ENCODE peak calls at places on chromosomes 2 and 18, in eight cellular contexts. X is hepatic stellate cell, R is neural crest cell, N is fibroblast of pulmonary artery, O is M059J, G is HT-29, U is NCI-H1417, J is amniotic stem cell. C is an unnamed sample.

GRCh38 chr18:13915973-13916372 is 637 bp upstream of the MC2R start:
- DNase-seq in X (no peak), R (no peak), U (no peak), G (no peak), N (peak), O (no peak), J (no peak), C (no peak)

GRCh38 chr2:234483568-234484251 is 13.2 kb downstream of the ARL4C start:
- DNase-seq in O (peak), X (no peak), G (peak), J (no peak), R (no peak), U (no peak), N (no peak), C (peak)

GRCh38 chr2:148021059-148021985 is at the start of gene MBD5:
- DNase-seq in G (peak), J (peak), X (peak), N (peak), O (peak), R (peak), U (peak), C (peak)

GRCh38 chr2:59462418-59463197 is 1090.8 kb downstream of the BCL11A start:
- DNase-seq in N (no peak), J (no peak), X (no peak), R (no peak), G (no peak), O (no peak), U (no peak), C (peak)

GRCh38 chr2:149393647-149394046 is 63.3 kb downstream of the LYPD6 start:
- DNase-seq in N (no peak), X (no peak), O (no peak), G (no peak), U (no peak), R (no peak), J (no peak), C (no peak)

GRCh38 chr2:127377262-127377661 is 10.5 kb downstream of the MAP3K2 start:
- DNase-seq in N (no peak), O (no peak), U (no peak), G (no peak), X (no peak), J (no peak), R (no peak), C (no peak)

GRCh38 chr2:138536302-138536701 is 34.7 kb downstream of the SPOPL start:
- DNase-seq in J (no peak), X (no peak), G (no peak), U (no peak), R (no peak), O (peak), N (no peak), C (no peak)

GRCh38 chr2:85890522-85891176 is 1.9 kb upstream of the ST3GAL5 start:
- DNase-seq in G (no peak), J (no peak), O (no peak), R (no peak), X (no peak), U (no peak), N (no peak), C (peak)

GRCh38 chr2:24241528-24241927 is 66.7 kb downstream of the FAM228A start:
- DNase-seq in X (no peak), U (no peak), O (no peak), J (no peak), N (no peak), G (no peak), R (no peak), C (no peak)

C was measured in NB4.